ENCODE peak calls at places on chromosomes 16 and 17, in ten cellular contexts. Z, E, P, B, N, V, Y, L, W and M are unnamed samples.

GRCh38 chr16:9885457-9885856 is 296.8 kb downstream of the GRIN2A start:
- DNase-seq in Z (no peak), E (no peak), P (no peak), B (no peak), N (no peak), V (no peak), Y (no peak), L (no peak), W (no peak), M (no peak)

GRCh38 chr16:24730914-24731313 is 1.5 kb downstream of the TNRC6A start:
- DNase-seq in Z (no peak), E (no peak), P (no peak), B (no peak), N (no peak), V (no peak), Y (no peak), L (no peak), W (no peak), M (no peak)

GRCh38 chr16:47687694-47688093 is 226.6 kb downstream of the PHKB start:
- DNase-seq in Z (no peak), E (no peak), P (no peak), B (no peak), N (no peak), V (no peak), Y (no peak), L (no peak), W (no peak), M (no peak)

GRCh38 chr16:29663020-29663828 is at the start of gene SPN:
- DNase-seq in Z (no peak), E (peak; percentile 70), P (no peak), B (no peak), N (peak; percentile 54), V (no peak), Y (no peak), L (no peak), W (no peak), M (no peak)

GRCh38 chr16:83835972-83836566 is 28.3 kb downstream of the HSBP1 start:
- DNase-seq in Z (no peak), E (no peak), P (peak; percentile 50), B (peak; percentile 31), N (no peak), V (no peak), Y (no peak), L (peak; percentile 66), W (peak; percentile 77), M (no peak)

GRCh38 chr17:44797809-44798208 is 32.3 kb downstream of the GJC1 start:
- DNase-seq in Z (no peak), E (no peak), P (no peak), B (no peak), N (no peak), V (peak; percentile 68), Y (no peak), L (no peak), W (no peak), M (no peak)

GRCh38 chr16:66427036-66427446 is at the start of gene BEAN1:
- DNase-seq in Z (peak; percentile 16), E (no peak), P (peak; percentile 51), B (no peak), N (peak; percentile 10), V (peak; percentile 75), Y (no peak), L (no peak), W (no peak), M (no peak)

GRCh38 chr17:63116967-63117366 is 150.9 kb downstream of the TANC2 start:
- DNase-seq in Z (peak; percentile 15), E (no peak), P (no peak), B (peak; percentile 17), N (no peak), V (no peak), Y (no peak), L (no peak), W (no peak), M (no peak)

GRCh38 chr17:71975998-71976649 is 144.7 kb upstream of the SOX9 start:
- DNase-seq in Z (no peak), E (no peak), P (peak; percentile 95), B (peak; percentile 85), N (no peak), V (peak; percentile 97), Y (peak; percentile 69), L (peak; percentile 61), W (no peak), M (no peak)

GRCh38 chr16:10878328-10878643 is 1.3 kb downstream of the CIITA start:
- DNase-seq in Z (no peak), E (no peak), P (no peak), B (no peak), N (no peak), V (no peak), Y (no peak), L (no peak), W (no peak), M (no peak)

GRCh38 chr16:89175280-89176146 is 4.0 kb downstream of the CDH15 start:
- DNase-seq in Z (no peak), E (no peak), P (no peak), B (no peak), N (no peak), V (no peak), Y (no peak), L (no peak), W (no peak), M (no peak)

GRCh38 chr16:85103096-85104079 is 8.9 kb downstream of the CIBAR2 start:
- DNase-seq in Z (no peak), E (no peak), P (no peak), B (no peak), N (no peak), V (no peak), Y (no peak), L (no peak), W (no peak), M (no peak)

GRCh38 chr16:2838928-2839327 is 8.8 kb downstream of the ZG16B start:
- DNase-seq in Z (peak; percentile 26), E (peak; percentile 86), P (peak; percentile 87), B (peak; percentile 88), N (peak; percentile 71), V (no peak), Y (peak; percentile 91), L (peak; percentile 72), W (peak; percentile 36), M (peak; percentile 23)